ENCODE peak calls at places on chromosomes 7 and 10, in ten cellular contexts. T is heart right ventricle; H is AG04450; F is uterus; R is osteoblast; O is CD4-positive, alpha-beta memory T cell; A is CD4-positive, CD25-positive, alpha-beta regulatory T cell; Z is SJCRH30; J is A549; W is upper lobe of right lung. D is an unnamed sample. For H3K9me3, the result is how much of the 10 kb centered on the place peaks cover.

GRCh38 chr10:11401314-11402222 is 209.9 kb downstream of the USP6NL start:
- DNase-seq in T (no peak), A (peak), Z (no peak), H (no peak), R (peak), J (no peak), W (no peak), F (no peak), O (no peak), D (no peak)

GRCh38 chr10:62885656-62886461 is 69.7 kb upstream of the EGR2 start:
- DNase-seq in Z (no peak), O (no peak), W (no peak), H (no peak), F (no peak), J (peak), T (no peak), R (peak), A (no peak), D (peak)

GRCh38 chr7:69768986-69769595 is 170.8 kb downstream of the AUTS2 start:
- DNase-seq in T (no peak), A (no peak), H (no peak), J (no peak), R (peak), F (no peak), W (no peak), Z (no peak), O (no peak), D (peak)

GRCh38 chr7:142857625-142858024 is 2.7 kb downstream of the EPHB6 start:
- DNase-seq in Z (no peak), T (no peak), W (no peak), R (no peak), F (no peak), O (no peak), J (no peak), H (no peak), A (no peak), D (no peak)

GRCh38 chr7:48454750-48455192 is 283.5 kb downstream of the ABCA13 start:
- DNase-seq in H (no peak), W (no peak), Z (no peak), J (no peak), A (no peak), R (no peak), O (no peak), F (no peak), T (no peak), D (no peak)

GRCh38 chr10:64450312-64450711 is 929.1 kb downstream of the REEP3 start:
- DNase-seq in Z (no peak), J (no peak), T (no peak), R (no peak), F (no peak), H (no peak), W (no peak), A (no peak), O (no peak), D (no peak)

GRCh38 chr7:11831383-11831726 is 643 bp downstream of the THSD7A start:
- DNase-seq in J (no peak), T (no peak), F (no peak), H (no peak), O (no peak), R (peak), A (no peak), W (no peak), Z (no peak), D (peak)

GRCh38 chr7:98998821-98999725 is 120.7 kb downstream of the TRRAP start:
- DNase-seq in J (no peak), R (peak), T (no peak), O (no peak), F (no peak), A (no peak), W (peak), Z (no peak), H (no peak), D (no peak)

GRCh38 chr7:95213809-95214492 is 110.4 kb downstream of the PON1 start:
- DNase-seq in W (no peak), R (peak), H (no peak), A (no peak), O (no peak), Z (peak), T (peak), J (no peak), F (no peak), D (no peak)

GRCh38 chr7:133529861-133530260 is 277.0 kb downstream of the EXOC4 start:
- DNase-seq in F (no peak), T (no peak), H (no peak), W (no peak), R (no peak), A (no peak), Z (no peak), J (no peak), O (no peak), D (no peak)

GRCh38 chr10:74994714-74995308 is 116.6 kb upstream of the SAMD8 start:
- DNase-seq in Z (no peak), W (no peak), T (no peak), H (no peak), J (no peak), F (no peak), R (no peak), A (peak), O (no peak), D (no peak)

GRCh38 chr10:5583525-5584175 is 58.9 kb downstream of the CALML3 start:
- DNase-seq in T (peak), J (no peak), A (no peak), Z (peak), H (no peak), W (peak), O (no peak), R (no peak), F (no peak), D (no peak)

GRCh38 chr7:51141451-51141971 is 175.1 kb downstream of the COBL start:
- DNase-seq in T (no peak), R (peak), Z (peak), H (peak), F (no peak), O (peak), W (no peak), A (peak), J (peak), D (no peak)

GRCh38 chr7:6637544-6638229 is 569 bp downstream of the ZNF316 start:
- DNase-seq in A (peak), Z (peak), O (peak), T (no peak), J (peak), R (peak), F (no peak), H (no peak), W (peak), D (peak)

GRCh38 chr10:123792579-123792978 is 99.0 kb downstream of the CPXM2 start:
- DNase-seq in Z (no peak), O (no peak), T (no peak), W (no peak), A (no peak), J (no peak), H (no peak), R (no peak), F (no peak), D (no peak)

GRCh38 chr7:266851-267840 is 22.8 kb upstream of the FOXL3 start:
- DNase-seq in J (no peak), R (peak), H (no peak), T (no peak), Z (peak), W (no peak), O (no peak), A (no peak), F (no peak), D (no peak)

GRCh38 chr7:31896929-31897328 is 173.3 kb downstream of the PDE1C start:
- DNase-seq in F (no peak), R (no peak), A (no peak), O (no peak), H (no peak), Z (peak), J (no peak), W (no peak), T (no peak), D (peak)

GRCh38 chr7:69184339-69184738 is 413.9 kb upstream of the AUTS2 start:
- DNase-seq in R (no peak), F (no peak), A (no peak), Z (no peak), W (no peak), H (no peak), O (no peak), J (no peak), T (no peak), D (no peak)

GRCh38 chr10:43120948-43121290 is 17.3 kb upstream of the CSGALNACT2 start:
- DNase-seq in W (peak), T (no peak), O (peak), J (no peak), F (no peak), H (no peak), Z (no peak), A (peak), R (peak), D (no peak)

GRCh38 chr7:69677054-69677847 is 79.0 kb downstream of the AUTS2 start:
- DNase-seq in H (no peak), Z (peak), W (no peak), J (peak), A (no peak), R (no peak), F (no peak), O (no peak), T (no peak), D (peak)

GRCh38 chr10:72802291-72803118 is 91.0 kb upstream of the OIT3 start:
- DNase-seq in W (no peak), Z (peak), O (no peak), F (no peak), R (peak), H (no peak), J (no peak), A (no peak), T (no peak), D (no peak)

DNA sequence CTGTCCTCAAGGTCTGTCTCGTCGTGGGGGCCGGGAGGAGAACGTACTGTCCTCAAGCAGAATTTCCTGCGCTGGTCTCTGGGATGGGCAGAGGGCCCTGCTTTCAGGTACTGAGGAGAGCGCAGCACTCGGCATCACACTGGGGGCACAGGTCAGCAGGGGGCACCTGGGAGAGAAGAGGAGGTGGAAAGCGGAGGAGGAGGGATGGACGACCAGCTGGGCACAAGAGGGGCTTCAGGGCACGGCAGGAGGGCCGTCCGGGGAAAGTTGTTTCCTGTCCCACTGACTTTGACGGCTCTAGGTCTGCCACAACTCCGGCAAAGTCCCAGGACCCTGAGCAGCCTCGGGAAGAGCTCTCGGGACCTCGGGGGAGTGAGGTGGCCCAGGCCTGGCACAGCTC is 536.9 kb downstream of the DNAJB6 start:
- DNase-seq in R (peak), J (no peak), A (no peak), O (no peak), W (peak), H (no peak), T (no peak), Z (no peak), F (no peak), D (no peak)
- H3K9me3 ChIP-seq in R (under half), J (under half), A (under half), O (under half), W (under half), H (half or more), T (under half), Z (under half), F (under half), D (under half)

GRCh38 chr7:36942558-36943354 is 218.5 kb upstream of the AOAH start:
- DNase-seq in A (no peak), J (no peak), W (no peak), R (no peak), O (no peak), T (no peak), F (no peak), Z (no peak), H (no peak), D (no peak)

GRCh38 chr7:36942062-36942461 is 217.8 kb upstream of the AOAH start:
- DNase-seq in O (no peak), W (no peak), T (no peak), F (no peak), R (no peak), A (no peak), H (no peak), J (no peak), Z (no peak), D (no peak)

GRCh38 chr7:36939816-36940215 is 215.5 kb upstream of the AOAH start:
- DNase-seq in W (no peak), F (no peak), A (no peak), H (no peak), J (no peak), O (no peak), T (no peak), Z (no peak), R (no peak), D (no peak)

GRCh38 chr7:36941359-36941758 is 217.1 kb upstream of the AOAH start:
- DNase-seq in A (no peak), W (no peak), F (no peak), O (no peak), R (no peak), T (no peak), J (no peak), Z (no peak), H (no peak), D (no peak)

DNA sequence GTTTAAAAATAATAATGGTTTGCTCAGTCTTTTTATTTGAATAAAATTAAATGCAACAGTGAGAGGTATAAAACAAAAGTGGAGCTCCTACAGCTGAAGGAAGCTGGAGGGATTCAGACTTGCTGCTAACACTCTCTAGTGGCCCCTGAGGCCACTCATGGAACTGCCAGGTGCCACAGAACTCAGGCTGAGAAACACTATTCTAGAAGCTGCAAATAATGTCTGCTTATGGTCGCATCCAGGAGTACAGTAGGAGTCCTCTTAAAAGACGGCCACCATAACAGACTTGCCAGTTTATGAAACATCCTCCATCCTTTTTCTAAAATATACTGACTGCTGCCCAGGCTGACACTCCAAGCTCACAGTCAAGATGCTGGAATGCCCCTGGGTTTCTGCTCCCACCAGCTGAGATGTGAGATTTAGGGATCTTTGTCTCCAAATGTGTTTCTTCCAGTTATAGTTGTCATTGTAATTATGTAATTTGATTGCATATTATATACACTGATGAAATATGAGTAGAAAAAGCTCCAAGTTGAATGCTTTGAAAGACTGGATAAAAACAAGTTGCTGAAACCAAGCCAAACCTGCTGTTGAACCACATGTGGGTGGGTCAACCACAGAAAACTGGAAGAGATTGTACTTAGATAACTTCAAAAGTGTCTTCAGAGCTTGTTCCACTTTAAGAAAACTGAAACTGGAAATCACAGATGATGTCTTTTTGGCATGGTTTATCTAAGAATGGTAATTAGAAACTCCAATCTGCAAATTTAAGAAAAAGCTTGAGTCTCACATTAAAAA is 213.7 kb upstream of the AOAH start:
- DNase-seq in W (no peak), O (peak), A (peak), R (no peak), H (no peak), J (no peak), F (no peak), T (no peak), Z (no peak), D (no peak)
- H3K9me3 ChIP-seq in W (under half), O (under half), A (half or more), R (under half), H (under half), J (under half), F (under half), T (half or more), Z (under half), D (under half)

GRCh38 chr10:67119648-67120047 is 193.8 kb downstream of the LRRTM3 start:
- DNase-seq in Z (peak), O (no peak), J (no peak), W (no peak), R (no peak), T (no peak), H (no peak), F (no peak), A (no peak), D (no peak)
- H3K9me3 ChIP-seq in Z (under half), O (under half), J (under half), W (under half), R (under half), T (under half), H (under half), F (under half), A (under half), D (under half)

GRCh38 chr7:158097106-158097505 is 490.5 kb downstream of the PTPRN2 start:
- DNase-seq in O (no peak), R (no peak), H (no peak), F (no peak), Z (no peak), T (no peak), J (no peak), W (no peak), A (no peak), D (no peak)

GRCh38 chr7:158098125-158099030 is 489.2 kb downstream of the PTPRN2 start:
- DNase-seq in T (no peak), J (no peak), A (no peak), R (no peak), H (no peak), O (no peak), Z (no peak), F (no peak), W (peak), D (no peak)

GRCh38 chr7:158094671-158095256 is 492.9 kb downstream of the PTPRN2 start:
- DNase-seq in W (peak), T (no peak), A (no peak), Z (no peak), O (no peak), F (no peak), R (no peak), J (no peak), H (no peak), D (no peak)

GRCh38 chr7:158097511-158098124 is 490.0 kb downstream of the PTPRN2 start:
- DNase-seq in H (no peak), A (no peak), R (no peak), J (no peak), O (no peak), Z (no peak), W (peak), T (no peak), F (no peak), D (no peak)

GRCh38 chr7:158096582-158096981 is 491.0 kb downstream of the PTPRN2 start:
- DNase-seq in F (no peak), T (no peak), H (no peak), R (no peak), A (no peak), W (no peak), O (no peak), Z (no peak), J (no peak), D (no peak)
- H3K9me3 ChIP-seq in F (under half), T (under half), H (half or more), R (under half), A (under half), W (under half), O (under half), Z (under half), J (under half), D (under half)

DNA sequence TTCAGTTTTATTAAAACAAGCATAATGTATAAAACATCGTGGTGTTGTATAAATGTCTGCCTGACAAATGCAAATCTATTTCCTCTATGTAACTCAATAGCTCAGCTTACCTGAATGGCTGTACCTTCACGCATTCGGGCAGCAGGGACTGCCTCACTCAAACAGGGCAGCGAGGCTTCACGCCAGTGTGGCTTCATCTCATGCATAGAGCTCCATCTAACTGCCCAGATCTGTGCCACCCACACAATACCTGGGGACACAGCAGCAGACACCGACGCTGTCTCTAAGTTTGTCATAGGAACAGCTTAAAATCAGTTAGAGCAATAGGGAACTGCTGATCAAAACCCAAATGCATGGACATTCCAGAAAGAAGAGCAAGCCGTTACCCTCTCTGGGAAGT is 182.8 kb upstream of the ANKRD30A start:
- DNase-seq in R (peak), H (no peak), F (no peak), T (no peak), O (no peak), A (no peak), J (no peak), W (no peak), Z (no peak), D (no peak)
- H3K9me3 ChIP-seq in R (under half), H (under half), F (under half), T (under half), O (under half), A (under half), J (under half), W (under half), Z (under half), D (under half)

GRCh38 chr10:98898987-98899386 is 336.7 kb downstream of the HPSE2 start:
- DNase-seq in T (no peak), R (no peak), J (no peak), Z (no peak), H (no peak), A (no peak), O (no peak), W (no peak), F (no peak), D (no peak)
- H3K9me3 ChIP-seq in T (under half), R (under half), J (under half), Z (under half), H (under half), A (under half), O (under half), W (under half), F (under half), D (under half)